ENCODE peak calls at places on chromosomes 16 and 17, in seven cellular contexts. P is A549, J is GM12878, L is H1, Q is SK-N-SH, K is WTC11, G is K562. U is an unnamed sample.
A peak's percentile ranks its signal among the peaks of the same experiment; 100 is the strongest.

GRCh38 chr16:57648590-57649442 is 19.3 kb upstream of the ADGRG3 start:
- DNase-seq in Q (peak; percentile 93), J (peak; percentile 52), G (peak; percentile 88), L (peak; percentile 98), K (peak; percentile 87), P (peak; percentile 93), U (peak; percentile 62)

GRCh38 chr17:19460695-19461094 is 49.7 kb downstream of the RNF112 start:
- DNase-seq in Q (no peak), L (peak; percentile 50), G (no peak), P (no peak), J (no peak), K (no peak), U (no peak)

GRCh38 chr17:30377574-30377973 is 1.2 kb upstream of the CPD start:
- DNase-seq in Q (no peak), G (no peak), J (no peak), L (no peak), P (no peak), K (no peak), U (no peak)

GRCh38 chr16:66705790-66706505 is 9.4 kb upstream of the CMTM4 start:
- DNase-seq in G (no peak), P (no peak), Q (no peak), K (no peak), L (no peak), J (no peak), U (peak; percentile 44)

GRCh38 chr16:31301708-31302400 is 42.1 kb downstream of the ITGAM start:
- DNase-seq in K (no peak), P (peak; percentile 8), J (no peak), G (peak; percentile 14), Q (no peak), L (no peak), U (no peak)

GRCh38 chr17:75856062-75856681 is 1.0 kb upstream of the WBP2 start:
- DNase-seq in P (peak; percentile 67), K (no peak), L (no peak), Q (no peak), G (peak; percentile 49), J (no peak), U (peak; percentile 31)

GRCh38 chr16:89828199-89828869 is at the start of gene SPIRE2:
- DNase-seq in Q (peak; percentile 95), J (no peak), K (peak; percentile 80), P (no peak), L (peak; percentile 88), G (peak; percentile 85), U (peak; percentile 71)

GRCh38 chr17:33404070-33404770 is 111.1 kb upstream of the ASIC2 start:
- DNase-seq in P (no peak), G (no peak), L (no peak), J (no peak), Q (no peak), K (no peak), U (no peak)

GRCh38 chr16:27222499-27223225 is 19.3 kb downstream of the KDM8 start:
- DNase-seq in L (no peak), Q (peak; percentile 51), K (no peak), J (no peak), G (no peak), P (no peak), U (peak; percentile 45)

GRCh38 chr16:52078716-52079655 is 468.0 kb downstream of the TOX3 start:
- DNase-seq in P (no peak), G (no peak), K (no peak), L (no peak), Q (no peak), J (no peak), U (no peak)

GRCh38 chr17:62671553-62671952 is 44.1 kb downstream of the MRC2 start:
- DNase-seq in Q (peak; percentile 62), G (peak; percentile 66), P (no peak), K (no peak), L (no peak), J (no peak), U (no peak)

GRCh38 chr17:6328279-6328678 is 106.6 kb downstream of the AIPL1 start:
- DNase-seq in P (no peak), J (no peak), G (peak; percentile 5), K (no peak), L (no peak), Q (no peak), U (no peak)

GRCh38 chr17:48671697-48672171 is 45.6 kb upstream of the HOXB9 start:
- DNase-seq in J (no peak), P (peak; percentile 72), G (peak; percentile 80), K (peak; percentile 87), Q (peak; percentile 76), L (peak; percentile 93), U (peak; percentile 67)

GRCh38 chr16:77833906-77834599 is 45.7 kb downstream of the VAT1L start:
- DNase-seq in J (no peak), G (no peak), K (no peak), Q (no peak), P (no peak), L (peak; percentile 50), U (peak; percentile 89)

GRCh38 chr16:593406-593805 is 3.5 kb downstream of the RAB40C start:
- DNase-seq in L (no peak), G (no peak), J (no peak), K (no peak), P (no peak), Q (no peak), U (no peak)

GRCh38 chr16:68992521-68992920 is 112.9 kb upstream of the HAS3 start:
- DNase-seq in Q (no peak), L (no peak), K (no peak), P (peak; percentile 46), J (no peak), G (no peak), U (peak; percentile 86)

GRCh38 chr16:81265658-81266451 is 27.4 kb downstream of the BCO1 start:
- DNase-seq in P (no peak), J (no peak), K (no peak), G (no peak), Q (no peak), L (no peak), U (peak; percentile 19)

GRCh38 chr16:62585041-62585545 is 548.9 kb upstream of the CDH8 start:
- DNase-seq in G (no peak), J (no peak), Q (no peak), P (no peak), K (no peak), L (no peak), U (no peak)

GRCh38 chr16:89575247-89576172 is at the start of gene CPNE7:
- DNase-seq in P (peak; percentile 60), J (no peak), Q (peak; percentile 55), K (peak; percentile 38), G (peak; percentile 58), L (peak; percentile 72), U (no peak)

GRCh38 chr16:20971420-20971819 is 70.8 kb downstream of the LYRM1 start:
- DNase-seq in G (no peak), L (no peak), Q (no peak), K (no peak), P (no peak), J (no peak), U (no peak)

GRCh38 chr16:20976568-20976967 is 76.0 kb downstream of the LYRM1 start:
- DNase-seq in P (no peak), Q (no peak), J (no peak), K (no peak), L (no peak), G (no peak), U (no peak)
- TF ChIP-seq USF2 in P (no peak), Q (no peak), J (no peak), K (no peak), L (no peak), G (no peak), U (no peak)

DNA sequence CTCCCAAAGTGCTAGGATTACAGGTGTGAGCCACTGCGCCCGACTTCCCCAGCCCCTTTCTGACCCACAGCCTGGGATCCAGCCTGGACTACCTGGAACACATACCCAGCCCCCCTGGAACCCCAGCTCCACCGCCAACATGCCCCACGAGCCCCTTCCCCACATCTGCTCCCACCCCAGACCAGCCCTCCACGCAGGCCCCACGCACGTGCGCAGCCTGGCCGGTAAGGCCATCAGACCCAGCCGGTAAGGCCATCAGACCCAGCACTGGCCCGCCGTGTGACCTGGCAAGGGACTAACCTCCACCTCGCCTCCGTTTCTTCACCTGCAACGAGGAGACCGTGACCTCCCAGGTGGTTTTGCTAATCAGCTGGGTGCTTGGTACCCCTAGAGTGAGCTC is 46.5 kb downstream of the RPH3AL start:
- DNase-seq in G (no peak), Q (no peak), K (no peak), L (no peak), P (no peak), J (no peak), U (no peak)
- TF ChIP-seq USF2 in G (no peak), Q (no peak), K (no peak), L (no peak), P (no peak), J (no peak), U (no peak)

GRCh38 chr17:65055280-65055707 is 1.2 kb downstream of the GNA13 start:
- DNase-seq in P (no peak), J (no peak), L (no peak), G (no peak), K (no peak), Q (peak; percentile 36), U (no peak)
- TF ChIP-seq USF2 in P (no peak), J (no peak), L (no peak), G (no peak), K (no peak), Q (no peak), U (no peak)

GRCh38 chr17:81365148-81365600 is 30.1 kb upstream of the BAHCC1 start:
- DNase-seq in K (peak; percentile 57), L (peak; percentile 68), G (peak; percentile 80), Q (no peak), J (no peak), P (no peak), U (peak; percentile 84)

GRCh38 chr17:81367171-81367570 is 28.1 kb upstream of the BAHCC1 start:
- DNase-seq in P (no peak), G (no peak), J (no peak), K (no peak), L (no peak), Q (no peak), U (no peak)

GRCh38 chr17:81364278-81365147 is 30.7 kb upstream of the BAHCC1 start:
- DNase-seq in J (no peak), K (no peak), Q (no peak), P (no peak), G (no peak), L (no peak), U (no peak)

GRCh38 chr17:81366648-81367047 is 28.6 kb upstream of the BAHCC1 start:
- DNase-seq in L (no peak), P (no peak), G (no peak), Q (no peak), K (no peak), J (no peak), U (no peak)

DNA sequence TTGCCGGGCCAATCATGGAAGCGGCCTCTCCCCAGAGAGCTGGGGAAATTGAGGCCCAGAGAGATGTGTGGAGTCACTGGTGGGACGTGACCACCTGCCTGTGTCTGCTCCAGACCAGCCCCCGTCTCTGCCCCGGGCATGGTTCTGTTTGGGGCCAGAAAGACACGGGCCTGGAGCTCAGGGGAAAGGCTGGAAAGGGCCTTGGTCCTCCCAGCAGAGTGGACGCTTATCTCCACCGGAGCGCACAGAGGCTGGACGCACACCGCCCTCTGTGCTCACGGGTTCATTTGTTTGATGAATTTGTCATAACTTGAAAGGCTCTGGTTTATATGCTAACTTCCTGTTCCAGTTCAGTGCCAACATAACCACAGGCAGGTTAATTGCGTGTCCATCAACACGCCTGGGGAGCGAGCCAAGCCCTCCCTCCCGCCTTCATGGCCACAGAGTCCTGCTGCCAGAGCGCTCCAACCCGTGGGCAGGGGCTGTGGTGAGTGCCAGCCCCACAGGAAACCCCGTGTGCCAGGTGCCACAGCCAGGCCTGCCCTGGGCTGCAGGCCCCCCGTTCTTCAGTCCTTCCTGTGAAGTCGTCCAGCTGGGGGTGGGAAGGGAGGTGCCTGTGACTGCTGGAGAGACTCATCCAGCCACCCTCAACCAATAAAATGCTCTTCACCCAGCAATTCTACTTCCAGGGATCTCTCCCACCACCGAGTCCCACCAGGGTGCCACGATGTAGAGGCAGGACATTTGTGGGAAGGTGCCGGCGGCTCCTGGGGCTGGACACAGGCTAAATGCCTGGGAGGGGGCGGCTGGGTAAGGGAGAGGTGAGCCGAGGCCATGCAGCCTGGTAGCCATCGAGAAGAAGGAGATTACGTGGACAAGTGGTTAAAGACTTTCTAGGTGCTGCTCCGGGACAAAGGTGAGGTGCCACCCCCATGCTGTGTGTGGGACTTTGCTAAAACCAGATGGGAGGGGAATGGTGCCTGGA is 29.4 kb upstream of the BAHCC1 start:
- DNase-seq in K (no peak), J (peak; percentile 28), P (no peak), L (no peak), G (peak; percentile 58), Q (peak; percentile 63), U (peak; percentile 81)
- TF ChIP-seq USF2 in K (no peak), J (no peak), P (no peak), L (no peak), G (no peak), Q (no peak), U (no peak)